ENCODE peak calls at places on chromosome 22, in six cellular contexts. One of them, this sample, is unnamed.

GRCh38 chr22:17366830-17367229 is 2.4 kb upstream of the CECR2 start:
- DNase-seq in A549: peak; percentile 33
- DNase-seq in CD8-positive, alpha-beta T cell: no peak
- DNase-seq in fibroblast of villous mesenchyme: no peak
- DNase-seq in coronary artery: no peak
- DNase-seq in gastrocnemius medialis: peak; percentile 63
- DNase-seq in this sample: no peak

GRCh38 chr22:19405133-19405532 is 26.4 kb downstream of the HIRA start:
- DNase-seq in A549: no peak
- DNase-seq in CD8-positive, alpha-beta T cell: no peak
- DNase-seq in fibroblast of villous mesenchyme: no peak
- DNase-seq in coronary artery: no peak
- DNase-seq in gastrocnemius medialis: no peak
- DNase-seq in this sample: no peak

GRCh38 chr22:23787600-23787896 is 782 bp downstream of the SMARCB1 start:
- DNase-seq in A549: peak; percentile 15
- DNase-seq in CD8-positive, alpha-beta T cell: no peak
- DNase-seq in fibroblast of villous mesenchyme: no peak
- DNase-seq in coronary artery: no peak
- DNase-seq in gastrocnemius medialis: no peak
- DNase-seq in this sample: no peak

GRCh38 chr22:22941831-22942510 is 54.4 kb downstream of the IGLL5 start:
- DNase-seq in A549: no peak
- DNase-seq in CD8-positive, alpha-beta T cell: peak; percentile 2
- DNase-seq in fibroblast of villous mesenchyme: no peak
- DNase-seq in coronary artery: peak; percentile 58
- DNase-seq in gastrocnemius medialis: no peak
- DNase-seq in this sample: no peak

GRCh38 chr22:23240639-23241389 is 60.5 kb downstream of the BCR start:
- DNase-seq in A549: peak; percentile 14
- DNase-seq in CD8-positive, alpha-beta T cell: peak; percentile 18
- DNase-seq in fibroblast of villous mesenchyme: no peak
- DNase-seq in coronary artery: no peak
- DNase-seq in gastrocnemius medialis: no peak
- DNase-seq in this sample: no peak

GRCh38 chr22:24989135-24989534 is 36.6 kb downstream of the KIAA1671 start:
- DNase-seq in A549: no peak
- DNase-seq in CD8-positive, alpha-beta T cell: no peak
- DNase-seq in fibroblast of villous mesenchyme: no peak
- DNase-seq in coronary artery: no peak
- DNase-seq in gastrocnemius medialis: no peak
- DNase-seq in this sample: no peak

GRCh38 chr22:23248583-23248982 is 68.3 kb downstream of the BCR start:
- DNase-seq in A549: no peak
- DNase-seq in CD8-positive, alpha-beta T cell: no peak
- DNase-seq in fibroblast of villous mesenchyme: peak; percentile 53
- DNase-seq in coronary artery: no peak
- DNase-seq in gastrocnemius medialis: no peak
- DNase-seq in this sample: no peak

GRCh38 chr22:27358096-27358870 is 443.3 kb downstream of the MN1 start:
- DNase-seq in A549: no peak
- DNase-seq in CD8-positive, alpha-beta T cell: no peak
- DNase-seq in fibroblast of villous mesenchyme: no peak
- DNase-seq in coronary artery: no peak
- DNase-seq in gastrocnemius medialis: no peak
- DNase-seq in this sample: no peak

GRCh38 chr22:35349704-35350538 is 31.0 kb upstream of the HMOX1 start:
- DNase-seq in A549: no peak
- DNase-seq in CD8-positive, alpha-beta T cell: no peak
- DNase-seq in fibroblast of villous mesenchyme: no peak
- DNase-seq in coronary artery: no peak
- DNase-seq in gastrocnemius medialis: peak; percentile 55
- DNase-seq in this sample: no peak

GRCh38 chr22:48811885-48812284 is 1015.8 kb downstream of the BRD1 start:
- DNase-seq in A549: no peak
- DNase-seq in CD8-positive, alpha-beta T cell: no peak
- DNase-seq in fibroblast of villous mesenchyme: no peak
- DNase-seq in coronary artery: no peak
- DNase-seq in gastrocnemius medialis: no peak
- DNase-seq in this sample: no peak

GRCh38 chr22:25492950-25493790 is 71.3 kb upstream of the GRK3 start:
- DNase-seq in A549: no peak
- DNase-seq in CD8-positive, alpha-beta T cell: no peak
- DNase-seq in fibroblast of villous mesenchyme: no peak
- DNase-seq in coronary artery: no peak
- DNase-seq in gastrocnemius medialis: no peak
- DNase-seq in this sample: no peak

GRCh38 chr22:49586873-49587272 is 240.8 kb downstream of the BRD1 start:
- DNase-seq in A549: no peak
- DNase-seq in CD8-positive, alpha-beta T cell: no peak
- DNase-seq in fibroblast of villous mesenchyme: no peak
- DNase-seq in coronary artery: no peak
- DNase-seq in gastrocnemius medialis: no peak
- DNase-seq in this sample: no peak

GRCh38 chr22:22395230-22395629 is 113.3 kb downstream of the ZNF280B start:
- DNase-seq in A549: no peak
- DNase-seq in CD8-positive, alpha-beta T cell: no peak
- DNase-seq in fibroblast of villous mesenchyme: no peak
- DNase-seq in coronary artery: no peak
- DNase-seq in gastrocnemius medialis: no peak
- DNase-seq in this sample: no peak

GRCh38 chr22:24595228-24595627 is 2.4 kb upstream of the LRRC75B start:
- DNase-seq in A549: no peak
- DNase-seq in CD8-positive, alpha-beta T cell: no peak
- DNase-seq in fibroblast of villous mesenchyme: no peak
- DNase-seq in coronary artery: no peak
- DNase-seq in gastrocnemius medialis: no peak
- DNase-seq in this sample: no peak

GRCh38 chr22:27278986-27279385 is 522.6 kb downstream of the MN1 start:
- DNase-seq in A549: no peak
- DNase-seq in CD8-positive, alpha-beta T cell: no peak
- DNase-seq in fibroblast of villous mesenchyme: no peak
- DNase-seq in coronary artery: no peak
- DNase-seq in gastrocnemius medialis: no peak
- DNase-seq in this sample: no peak

GRCh38 chr22:17205432-17205831 is 13.8 kb downstream of the ADA2 start:
- DNase-seq in A549: no peak
- DNase-seq in CD8-positive, alpha-beta T cell: no peak
- DNase-seq in fibroblast of villous mesenchyme: no peak
- DNase-seq in coronary artery: no peak
- DNase-seq in gastrocnemius medialis: no peak
- DNase-seq in this sample: no peak

GRCh38 chr22:44639891-44640617 is 62.0 kb upstream of the PRR5 start:
- DNase-seq in A549: no peak
- DNase-seq in CD8-positive, alpha-beta T cell: no peak
- DNase-seq in fibroblast of villous mesenchyme: no peak
- DNase-seq in coronary artery: no peak
- DNase-seq in gastrocnemius medialis: no peak
- DNase-seq in this sample: no peak
- TF ChIP-seq CTCF in A549: no peak
- TF ChIP-seq CTCF in CD8-positive, alpha-beta T cell: no peak
- TF ChIP-seq CTCF in fibroblast of villous mesenchyme: no peak
- TF ChIP-seq CTCF in coronary artery: no peak
- TF ChIP-seq CTCF in gastrocnemius medialis: no peak
- TF ChIP-seq CTCF in this sample: peak; percentile 37

GRCh38 chr22:21102659-21103267 is 57.0 kb downstream of the LRRC74B start:
- DNase-seq in A549: peak; percentile 82
- DNase-seq in CD8-positive, alpha-beta T cell: peak; percentile 77
- DNase-seq in fibroblast of villous mesenchyme: peak; percentile 42
- DNase-seq in coronary artery: no peak
- DNase-seq in gastrocnemius medialis: peak; percentile 28
- DNase-seq in this sample: peak; percentile 66
- TF ChIP-seq CTCF in A549: peak; percentile 60
- TF ChIP-seq CTCF in CD8-positive, alpha-beta T cell: peak; percentile 70
- TF ChIP-seq CTCF in fibroblast of villous mesenchyme: peak; percentile 72
- TF ChIP-seq CTCF in coronary artery: peak; percentile 59
- TF ChIP-seq CTCF in gastrocnemius medialis: peak; percentile 57
- TF ChIP-seq CTCF in this sample: peak; percentile 92

DNA sequence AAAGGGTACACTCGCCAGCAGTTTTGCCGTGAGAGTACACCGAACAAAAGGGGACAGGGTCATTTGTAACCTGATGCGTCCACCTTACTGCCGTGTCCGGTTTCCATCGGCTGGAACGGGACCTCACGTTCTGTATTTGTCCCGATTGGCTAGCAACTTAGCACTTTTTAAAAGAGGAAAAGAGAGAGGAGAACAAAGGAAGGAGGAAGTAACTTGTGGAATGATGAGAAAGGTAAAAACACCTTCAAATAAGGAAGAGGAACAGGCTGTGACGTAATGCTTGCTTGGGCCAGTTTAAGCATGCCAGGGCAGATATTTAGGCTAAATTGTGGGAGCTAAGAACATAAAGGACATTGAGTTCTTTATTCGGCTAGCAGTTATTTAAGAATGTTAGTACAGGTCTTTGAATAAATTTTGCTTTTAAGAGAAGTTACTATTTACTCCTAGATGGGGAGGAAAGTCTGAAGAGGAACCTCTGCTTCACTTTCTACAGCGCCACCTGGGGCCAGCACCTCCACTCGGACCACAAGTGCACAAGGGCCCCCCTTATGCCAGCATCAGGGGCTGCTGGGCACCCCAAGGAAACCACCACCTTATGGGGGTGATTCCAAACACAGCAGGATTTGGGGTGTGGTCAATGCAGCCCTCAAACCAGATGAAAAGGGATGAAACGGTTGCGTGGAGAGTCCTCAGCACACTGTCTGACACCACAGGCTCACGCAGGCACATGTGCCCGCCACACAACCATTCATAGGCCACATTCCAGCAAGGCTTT is 5.8 kb downstream of the ARSA start:
- DNase-seq in A549: no peak
- DNase-seq in CD8-positive, alpha-beta T cell: peak; percentile 38
- DNase-seq in fibroblast of villous mesenchyme: no peak
- DNase-seq in coronary artery: no peak
- DNase-seq in gastrocnemius medialis: no peak
- DNase-seq in this sample: no peak
- TF ChIP-seq CTCF in A549: peak; percentile 34
- TF ChIP-seq CTCF in CD8-positive, alpha-beta T cell: peak; percentile 40
- TF ChIP-seq CTCF in fibroblast of villous mesenchyme: no peak
- TF ChIP-seq CTCF in coronary artery: no peak
- TF ChIP-seq CTCF in gastrocnemius medialis: no peak
- TF ChIP-seq CTCF in this sample: peak; percentile 61

GRCh38 chr22:36486619-36487384 is 5.4 kb upstream of the TXN2 start:
- DNase-seq in A549: peak; percentile 49
- DNase-seq in CD8-positive, alpha-beta T cell: peak; percentile 73
- DNase-seq in fibroblast of villous mesenchyme: peak; percentile 74
- DNase-seq in coronary artery: no peak
- DNase-seq in gastrocnemius medialis: no peak
- DNase-seq in this sample: peak; percentile 51

GRCh38 chr22:36478966-36479365 is 2.5 kb downstream of the TXN2 start:
- DNase-seq in A549: no peak
- DNase-seq in CD8-positive, alpha-beta T cell: no peak
- DNase-seq in fibroblast of villous mesenchyme: no peak
- DNase-seq in coronary artery: no peak
- DNase-seq in gastrocnemius medialis: no peak
- DNase-seq in this sample: no peak

GRCh38 chr22:36481393-36482168 is at the start of gene TXN2:
- DNase-seq in A549: peak; percentile 94
- DNase-seq in CD8-positive, alpha-beta T cell: peak; percentile 95
- DNase-seq in fibroblast of villous mesenchyme: peak; percentile 97
- DNase-seq in coronary artery: peak; percentile 98
- DNase-seq in gastrocnemius medialis: peak; percentile 98
- DNase-seq in this sample: peak; percentile 94

GRCh38 chr22:36475341-36475740 is 6.1 kb downstream of the TXN2 start:
- DNase-seq in A549: no peak
- DNase-seq in CD8-positive, alpha-beta T cell: no peak
- DNase-seq in fibroblast of villous mesenchyme: no peak
- DNase-seq in coronary artery: no peak
- DNase-seq in gastrocnemius medialis: no peak
- DNase-seq in this sample: no peak

DNA sequence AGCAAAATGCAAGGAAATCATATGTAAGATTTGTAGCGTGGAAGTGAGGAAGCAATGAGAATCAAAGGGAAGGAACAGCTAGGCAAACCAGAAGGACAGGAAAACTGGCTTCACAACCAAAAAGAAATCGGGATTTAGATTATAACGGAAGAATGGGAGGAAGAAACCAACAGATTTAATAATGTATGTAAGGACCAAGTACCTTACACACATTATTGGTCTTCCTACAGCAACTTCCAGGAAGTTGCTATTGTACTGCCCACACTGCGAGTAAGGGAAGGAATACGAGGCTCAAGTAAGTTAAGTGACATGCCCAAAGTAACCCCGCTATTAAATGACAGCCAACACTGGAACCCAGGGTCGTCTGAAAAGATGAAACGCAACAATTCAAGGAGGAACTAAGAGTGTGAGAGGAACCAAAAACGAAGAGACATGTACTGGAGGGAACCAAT is 473 bp downstream of the TXN2 start:
- DNase-seq in A549: no peak
- DNase-seq in CD8-positive, alpha-beta T cell: no peak
- DNase-seq in fibroblast of villous mesenchyme: no peak
- DNase-seq in coronary artery: no peak
- DNase-seq in gastrocnemius medialis: no peak
- DNase-seq in this sample: no peak
- TF ChIP-seq CTCF in A549: no peak
- TF ChIP-seq CTCF in CD8-positive, alpha-beta T cell: no peak
- TF ChIP-seq CTCF in fibroblast of villous mesenchyme: no peak
- TF ChIP-seq CTCF in coronary artery: no peak
- TF ChIP-seq CTCF in gastrocnemius medialis: no peak
- TF ChIP-seq CTCF in this sample: no peak

DNA sequence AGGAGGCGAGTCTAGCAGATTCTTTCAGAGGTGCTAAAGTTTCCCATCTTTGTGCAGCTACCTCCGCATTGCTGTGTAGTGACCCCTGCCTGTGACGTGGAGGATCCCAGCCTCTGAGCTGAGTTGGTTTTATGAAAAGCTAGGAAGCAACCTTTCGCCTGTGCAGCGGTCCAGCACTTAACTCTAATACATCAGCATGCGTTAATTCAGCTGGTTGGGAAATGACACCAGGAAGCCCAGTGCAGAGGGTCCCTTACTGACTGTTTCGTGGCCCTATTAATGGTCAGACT is 8.9 kb upstream of the SAMM50 start:
- DNase-seq in A549: peak; percentile 26
- DNase-seq in CD8-positive, alpha-beta T cell: no peak
- DNase-seq in fibroblast of villous mesenchyme: no peak
- DNase-seq in coronary artery: no peak
- DNase-seq in gastrocnemius medialis: no peak
- DNase-seq in this sample: no peak
- TF ChIP-seq CTCF in A549: no peak
- TF ChIP-seq CTCF in CD8-positive, alpha-beta T cell: no peak
- TF ChIP-seq CTCF in fibroblast of villous mesenchyme: no peak
- TF ChIP-seq CTCF in coronary artery: no peak
- TF ChIP-seq CTCF in gastrocnemius medialis: no peak
- TF ChIP-seq CTCF in this sample: no peak

DNA sequence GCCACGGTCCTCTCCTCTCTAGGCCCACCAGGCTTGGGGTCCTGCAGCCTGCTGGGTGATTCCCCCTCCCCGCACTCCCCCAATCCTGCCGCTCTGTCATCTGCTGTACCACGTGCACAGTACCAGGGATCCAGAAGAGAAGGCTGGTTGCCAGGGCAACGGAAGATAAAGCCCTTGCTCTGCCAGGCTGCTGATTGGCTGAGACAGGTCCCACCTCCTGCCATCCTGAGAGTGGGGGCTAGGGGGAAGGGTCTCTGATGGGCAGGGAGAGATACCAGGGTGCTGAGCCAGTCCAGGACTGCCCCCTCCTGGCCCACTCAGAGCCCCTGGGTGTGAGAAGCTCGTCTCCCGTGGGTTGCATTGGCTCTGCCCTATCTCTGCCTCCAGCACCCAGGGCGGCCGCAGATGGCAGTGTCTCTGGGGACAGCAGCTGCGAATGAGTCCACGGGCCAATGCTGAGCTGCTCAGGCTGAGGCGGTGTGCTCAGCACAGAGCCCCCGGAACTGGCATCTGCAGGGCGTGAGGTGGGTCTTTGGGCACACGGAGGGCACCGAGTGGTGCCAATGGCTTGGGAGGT is at the start of gene SMIM45:
- DNase-seq in A549: no peak
- DNase-seq in CD8-positive, alpha-beta T cell: no peak
- DNase-seq in fibroblast of villous mesenchyme: no peak
- DNase-seq in coronary artery: no peak
- DNase-seq in gastrocnemius medialis: no peak
- DNase-seq in this sample: no peak
- TF ChIP-seq CTCF in A549: no peak
- TF ChIP-seq CTCF in CD8-positive, alpha-beta T cell: no peak
- TF ChIP-seq CTCF in fibroblast of villous mesenchyme: no peak
- TF ChIP-seq CTCF in coronary artery: no peak
- TF ChIP-seq CTCF in gastrocnemius medialis: no peak
- TF ChIP-seq CTCF in this sample: peak; percentile 24